ENCODE peak calls at places on chromosomes 11 and 22, in four cellular contexts. L, A, C and P are unnamed samples.

GRCh38 chr11:112453601-112454577 is 193.2 kb upstream of the PLET1 start:
- DNase-seq in L (peak), A (peak), C (no peak), P (no peak)

GRCh38 chr11:82845336-82846036 is 54.7 kb downstream of the PRCP start:
- DNase-seq in A (no peak), C (no peak), L (no peak), P (no peak)

GRCh38 chr11:112392860-112393259 is 132.2 kb upstream of the PLET1 start:
- DNase-seq in A (no peak), C (no peak), L (no peak), P (no peak)

GRCh38 chr11:34468209-34468841 is 29.6 kb downstream of the CAT start:
- DNase-seq in C (no peak), L (peak), A (peak), P (no peak)

GRCh38 chr11:127493330-127493729 is 492.8 kb upstream of the KIRREL3 start:
- DNase-seq in L (peak), C (no peak), A (no peak), P (no peak)

GRCh38 chr22:37328017-37328416 is 45.7 kb downstream of the CYTH4 start:
- DNase-seq in C (no peak), L (peak), A (no peak), P (no peak)

GRCh38 chr11:9203715-9204311 is 61.3 kb downstream of the DENND5A start:
- DNase-seq in A (peak), L (no peak), C (no peak), P (no peak)

GRCh38 chr11:74004694-74005615 is 3.9 kb downstream of the UCP3 start:
- DNase-seq in C (no peak), A (peak), L (no peak), P (no peak)

GRCh38 chr11:9573775-9574555 is 495 bp downstream of the WEE1 start:
- DNase-seq in A (peak), C (peak), L (no peak), P (no peak)

GRCh38 chr22:44738347-44738715 is 14.0 kb upstream of the ARHGAP8 start:
- DNase-seq in C (no peak), A (no peak), L (no peak), P (no peak)

GRCh38 chr22:48744283-48744641 is 1083.4 kb downstream of the BRD1 start:
- DNase-seq in C (no peak), L (no peak), A (no peak), P (no peak)

GRCh38 chr11:120956710-120957500 is 67.0 kb upstream of the TBCEL start:
- DNase-seq in C (no peak), A (peak), L (no peak), P (no peak)

GRCh38 chr11:129817282-129818051 is 1.8 kb downstream of the TMEM45B start:
- DNase-seq in C (no peak), L (no peak), A (no peak), P (no peak)

GRCh38 chr11:115498354-115498753 is 5.9 kb downstream of the CADM1 start:
- DNase-seq in A (no peak), L (no peak), C (no peak), P (no peak)

GRCh38 chr11:6502382-6502781 is 5.3 kb downstream of the DNHD1 start:
- DNase-seq in C (no peak), L (no peak), A (no peak), P (no peak)

GRCh38 chr11:72267956-72268617 is 24.1 kb upstream of the PHOX2A start:
- DNase-seq in C (no peak), L (no peak), A (no peak), P (no peak)

GRCh38 chr11:70233511-70233919 is 30.4 kb downstream of the FADD start:
- DNase-seq in C (no peak), L (peak), A (no peak), P (peak)

GRCh38 chr11:107791343-107792048 is 67.1 kb downstream of the SLC35F2 start:
- DNase-seq in A (no peak), L (peak), C (no peak), P (no peak)

GRCh38 chr11:2393111-2393868 is 7.3 kb upstream of the TSSC4 start:
- DNase-seq in L (no peak), A (no peak), C (no peak), P (no peak)

GRCh38 chr11:113906038-113906437 is 1.4 kb downstream of the HTR3B start:
- DNase-seq in L (peak), A (no peak), C (no peak), P (no peak)

GRCh38 chr11:13184295-13184794 is 93.2 kb upstream of the BMAL1 start:
- DNase-seq in L (no peak), C (no peak), A (no peak), P (no peak)

GRCh38 chr11:86463120-86463519 is 88.4 kb downstream of the CCDC81 start:
- DNase-seq in C (no peak), L (no peak), A (no peak), P (no peak)

GRCh38 chr11:61512435-61512834 is 3.9 kb downstream of the LRRC10B start:
- DNase-seq in L (no peak), A (no peak), C (no peak), P (no peak)

GRCh38 chr11:127106938-127107337 is 106.4 kb upstream of the KIRREL3 start:
- DNase-seq in A (no peak), C (no peak), L (no peak), P (no peak)

GRCh38 chr11:78564037-78564888 is 10.4 kb downstream of the NARS2 start:
- DNase-seq in L (peak), C (no peak), A (peak), P (no peak)

GRCh38 chr11:11789735-11790369 is 51.9 kb upstream of the USP47 start:
- DNase-seq in A (no peak), L (peak), C (no peak), P (no peak)

GRCh38 chr11:69878927-69879733 is 59.9 kb upstream of the FGF3 start:
- DNase-seq in A (no peak), C (peak), L (no peak), P (no peak)

GRCh38 chr11:119057000-119057769 is at the start of gene HYOU1:
- DNase-seq in L (peak), C (peak), A (peak), P (peak)
- TF ChIP-seq CTCF in L (peak), C (no peak), A (no peak), P (peak)

GRCh38 chr11:119525180-119525854 is 102.3 kb upstream of the THY1 start:
- DNase-seq in L (no peak), A (no peak), C (no peak), P (no peak)
- H3K4me3 ChIP-seq in L (no peak), A (no peak), C (no peak), P (no peak)

DNA sequence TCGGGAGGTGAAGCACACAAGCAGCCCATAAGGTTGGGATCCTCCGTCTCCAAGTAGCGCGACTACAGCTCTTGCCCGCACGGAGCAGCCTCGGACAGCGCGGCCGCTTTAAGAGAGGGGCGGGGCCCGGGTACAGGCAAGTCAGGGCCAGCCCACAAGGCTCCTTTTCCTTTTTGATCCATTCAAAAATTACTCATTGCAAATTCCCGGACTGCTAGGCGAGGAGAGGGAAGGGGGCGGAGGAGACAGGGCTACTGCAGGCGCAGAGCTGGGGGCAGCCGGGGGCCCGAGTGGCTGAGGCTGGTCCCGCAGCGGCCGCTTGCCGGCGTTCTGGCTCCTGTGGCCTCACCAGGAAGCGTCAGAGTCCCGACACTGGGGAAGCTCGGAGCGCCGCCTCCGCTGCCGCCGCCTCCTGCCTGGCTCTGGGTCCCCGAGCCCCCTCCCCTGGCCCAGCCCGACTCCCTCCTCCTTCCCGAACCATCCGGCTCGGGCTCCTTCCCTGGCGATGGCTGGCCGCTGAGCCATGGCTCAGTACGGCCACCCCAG is at the start of gene UBASH3B:
- DNase-seq in L (peak), A (peak), C (peak), P (no peak)
- TF ChIP-seq CTCF in L (peak), A (no peak), C (peak), P (no peak)

GRCh38 chr11:64313491-64314145 is 3.7 kb downstream of the TRMT112 start:
- DNase-seq in A (no peak), C (peak), L (peak), P (no peak)
- H3K4me3 ChIP-seq in A (no peak), C (peak), L (no peak), P (no peak)

GRCh38 chr11:57457643-57458023 is 2.7 kb upstream of the RTN4RL2 start:
- DNase-seq in A (no peak), C (no peak), L (no peak), P (no peak)
- TF ChIP-seq CTCF in A (peak), C (peak), L (no peak), P (no peak)

DNA sequence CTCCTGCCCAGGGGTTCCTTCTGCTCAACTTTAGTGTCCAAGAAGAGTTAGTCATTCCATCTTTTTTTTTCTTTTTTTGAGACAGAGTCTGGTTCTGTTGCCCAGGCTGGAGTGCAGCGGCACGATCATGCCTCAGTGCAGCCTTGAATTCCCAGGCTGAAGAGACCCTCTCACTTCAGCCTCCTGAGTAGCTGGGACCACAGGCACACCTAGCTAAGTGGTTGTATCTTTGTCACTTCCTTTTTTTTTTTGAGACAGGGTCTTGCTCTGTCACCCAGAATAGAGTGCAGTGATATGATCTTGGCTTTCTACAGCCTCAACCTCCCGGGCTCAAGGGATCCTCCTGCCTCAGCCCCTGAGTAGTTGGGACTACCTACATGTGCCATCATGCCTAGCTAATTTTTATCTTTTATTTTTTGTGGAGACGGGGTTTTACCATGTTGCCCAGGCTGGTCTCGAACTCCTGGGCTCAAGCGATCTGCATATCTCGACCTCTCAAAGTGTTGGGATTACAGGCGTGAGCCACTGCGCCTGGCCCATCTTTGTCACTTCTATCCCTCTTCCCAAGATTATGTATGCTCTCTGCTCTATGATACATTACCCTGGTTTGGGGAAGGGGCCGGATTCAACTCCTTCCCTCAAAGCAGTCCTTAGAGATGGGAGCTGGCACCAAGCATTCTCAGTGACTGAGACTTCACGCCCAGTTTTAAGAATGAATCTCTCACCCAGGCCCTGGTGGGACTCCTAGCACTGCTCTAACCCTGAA is 10.0 kb downstream of the SSH3 start:
- DNase-seq in L (no peak), C (no peak), A (no peak), P (no peak)
- H3K4me3 ChIP-seq in L (no peak), C (no peak), A (no peak), P (no peak)

DNA sequence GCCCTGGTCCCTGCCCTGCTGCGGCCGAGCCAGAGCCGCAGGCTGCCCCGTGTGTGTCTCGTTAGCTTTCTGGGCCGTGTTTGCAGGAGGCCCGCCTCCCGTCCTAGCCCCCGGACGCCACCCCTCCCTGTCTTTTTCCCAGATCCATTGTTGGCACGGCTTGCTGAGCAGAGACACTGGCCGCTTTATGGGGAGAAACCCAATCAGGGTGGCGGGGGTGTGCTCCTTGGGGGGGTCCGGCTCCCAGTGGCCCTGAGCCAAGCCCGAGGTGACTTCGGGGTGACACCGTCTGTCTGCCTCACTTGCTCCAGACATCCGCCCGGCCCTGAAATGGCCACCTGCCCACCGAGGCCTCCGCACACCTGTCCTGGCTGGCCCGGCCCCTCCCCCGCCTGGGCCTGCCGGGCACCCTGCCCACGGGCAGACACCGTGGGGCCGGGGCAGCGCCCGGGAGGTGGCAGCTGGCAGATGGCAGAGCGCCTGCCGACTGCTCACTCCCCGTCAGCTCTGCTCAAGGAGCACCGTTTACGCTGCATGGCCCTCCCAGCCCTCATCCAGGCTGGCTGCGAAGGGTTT is 43.1 kb upstream of the PPARA start:
- DNase-seq in A (no peak), L (no peak), C (no peak), P (no peak)
- TF ChIP-seq CTCF in A (no peak), L (no peak), C (no peak), P (no peak)

DNA sequence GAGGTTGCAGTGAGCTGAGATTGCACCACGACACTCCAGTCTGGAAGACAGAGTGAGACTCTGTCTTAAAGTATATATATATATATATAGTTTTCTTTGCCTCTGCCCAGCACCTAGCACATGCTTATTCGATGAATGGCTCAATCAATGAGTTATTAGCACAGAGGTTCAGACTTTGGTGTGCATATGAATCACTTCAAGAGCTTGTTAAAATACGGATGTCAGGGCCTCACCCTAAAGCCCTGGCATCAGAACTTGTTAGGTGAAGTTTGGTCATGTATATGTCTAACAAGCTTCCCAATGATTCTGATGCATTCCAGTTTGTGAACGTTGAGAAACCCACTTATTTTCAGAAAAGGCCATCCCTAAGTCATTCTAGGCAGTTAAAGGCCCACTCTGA is 21.8 kb upstream of the TMEM86A start:
- DNase-seq in A (no peak), C (no peak), L (no peak), P (no peak)
- H3K4me3 ChIP-seq in A (no peak), C (no peak), L (no peak), P (no peak)